ENCODE peak calls at places on chromosomes 5 and 9, in ten cellular contexts. One of them, this sample, is unnamed.

GRCh38 chr5:143025971-143026370 is 255.8 kb downstream of the ARHGAP26 start:
- DNase-seq in hypothalamus: no peak
- DNase-seq in AG09319: no peak
- DNase-seq in H4: no peak
- DNase-seq in ureter: no peak
- DNase-seq in HFFc6: no peak
- DNase-seq in lower leg skin: no peak
- DNase-seq in fibroblast of the aortic adventitia: no peak
- DNase-seq in RPMI8226: no peak
- DNase-seq in RCC 7860: no peak
- DNase-seq in this sample: no peak

GRCh38 chr5:85334-85995 is 6.5 kb upstream of the PLEKHG4B start:
- DNase-seq in hypothalamus: no peak
- DNase-seq in AG09319: no peak
- DNase-seq in H4: no peak
- DNase-seq in ureter: no peak
- DNase-seq in HFFc6: no peak
- DNase-seq in lower leg skin: peak
- DNase-seq in fibroblast of the aortic adventitia: no peak
- DNase-seq in RPMI8226: peak
- DNase-seq in RCC 7860: no peak
- DNase-seq in this sample: no peak

GRCh38 chr5:151239237-151239861 is 13.6 kb upstream of the GM2A start:
- DNase-seq in hypothalamus: peak
- DNase-seq in AG09319: peak
- DNase-seq in H4: peak
- DNase-seq in ureter: peak
- DNase-seq in HFFc6: peak
- DNase-seq in lower leg skin: peak
- DNase-seq in fibroblast of the aortic adventitia: peak
- DNase-seq in RPMI8226: peak
- DNase-seq in RCC 7860: no peak
- DNase-seq in this sample: peak

GRCh38 chr5:93279292-93279974 is 301.6 kb downstream of the NR2F1-AS1 start:
- DNase-seq in hypothalamus: no peak
- DNase-seq in AG09319: no peak
- DNase-seq in H4: no peak
- DNase-seq in ureter: no peak
- DNase-seq in HFFc6: peak
- DNase-seq in lower leg skin: no peak
- DNase-seq in fibroblast of the aortic adventitia: peak
- DNase-seq in RPMI8226: no peak
- DNase-seq in RCC 7860: no peak
- DNase-seq in this sample: no peak

GRCh38 chr9:137262909-137263285 is 7.8 kb downstream of the NELFB start:
- DNase-seq in hypothalamus: no peak
- DNase-seq in AG09319: no peak
- DNase-seq in H4: no peak
- DNase-seq in ureter: no peak
- DNase-seq in HFFc6: no peak
- DNase-seq in lower leg skin: no peak
- DNase-seq in fibroblast of the aortic adventitia: no peak
- DNase-seq in RPMI8226: no peak
- DNase-seq in RCC 7860: no peak
- DNase-seq in this sample: no peak

GRCh38 chr9:129311638-129312037 is 133.6 kb upstream of the IER5L start:
- DNase-seq in hypothalamus: no peak
- DNase-seq in AG09319: no peak
- DNase-seq in H4: no peak
- DNase-seq in ureter: no peak
- DNase-seq in HFFc6: no peak
- DNase-seq in lower leg skin: peak
- DNase-seq in fibroblast of the aortic adventitia: no peak
- DNase-seq in RPMI8226: no peak
- DNase-seq in RCC 7860: no peak
- DNase-seq in this sample: no peak

GRCh38 chr5:66001952-66002351 is 75.6 kb downstream of the ERBIN start:
- DNase-seq in hypothalamus: no peak
- DNase-seq in AG09319: no peak
- DNase-seq in H4: no peak
- DNase-seq in ureter: no peak
- DNase-seq in HFFc6: no peak
- DNase-seq in lower leg skin: no peak
- DNase-seq in fibroblast of the aortic adventitia: no peak
- DNase-seq in RPMI8226: no peak
- DNase-seq in RCC 7860: no peak
- DNase-seq in this sample: no peak

GRCh38 chr9:81601639-81602623 is 87.4 kb downstream of the TLE1 start:
- DNase-seq in hypothalamus: no peak
- DNase-seq in AG09319: no peak
- DNase-seq in H4: no peak
- DNase-seq in ureter: no peak
- DNase-seq in HFFc6: no peak
- DNase-seq in lower leg skin: peak
- DNase-seq in fibroblast of the aortic adventitia: no peak
- DNase-seq in RPMI8226: no peak
- DNase-seq in RCC 7860: no peak
- DNase-seq in this sample: no peak

GRCh38 chr5:180299526-180299925 is 7.6 kb upstream of the MAPK9 start:
- DNase-seq in hypothalamus: no peak
- DNase-seq in AG09319: no peak
- DNase-seq in H4: no peak
- DNase-seq in ureter: no peak
- DNase-seq in HFFc6: no peak
- DNase-seq in lower leg skin: peak
- DNase-seq in fibroblast of the aortic adventitia: no peak
- DNase-seq in RPMI8226: no peak
- DNase-seq in RCC 7860: no peak
- DNase-seq in this sample: no peak

GRCh38 chr5:42779083-42779482 is 22.5 kb downstream of the CCDC152 start:
- DNase-seq in hypothalamus: no peak
- DNase-seq in AG09319: no peak
- DNase-seq in H4: no peak
- DNase-seq in ureter: no peak
- DNase-seq in HFFc6: no peak
- DNase-seq in lower leg skin: no peak
- DNase-seq in fibroblast of the aortic adventitia: no peak
- DNase-seq in RPMI8226: no peak
- DNase-seq in RCC 7860: no peak
- DNase-seq in this sample: no peak

GRCh38 chr9:131255731-131256197 is 20.5 kb downstream of the FAM78A start:
- DNase-seq in hypothalamus: no peak
- DNase-seq in AG09319: no peak
- DNase-seq in H4: no peak
- DNase-seq in ureter: no peak
- DNase-seq in HFFc6: no peak
- DNase-seq in lower leg skin: no peak
- DNase-seq in fibroblast of the aortic adventitia: no peak
- DNase-seq in RPMI8226: no peak
- DNase-seq in RCC 7860: no peak
- DNase-seq in this sample: no peak

This sample was measured in AG08395.